ENCODE peak calls at places on chromosomes 3 and 15, in five cellular contexts. One of them, this sample, is unnamed.

GRCh38 chr3:150744041-150745026 is 18.6 kb downstream of the SIAH2 start:
- DNase-seq in HepG2: no peak
- DNase-seq in GM12878: no peak
- DNase-seq in K562: no peak
- DNase-seq in H1: no peak
- DNase-seq in this sample: no peak

GRCh38 chr3:197309528-197310361 is 11.3 kb upstream of the DLG1 start:
- DNase-seq in HepG2: no peak
- DNase-seq in GM12878: no peak
- DNase-seq in K562: no peak
- DNase-seq in H1: no peak
- DNase-seq in this sample: no peak

GRCh38 chr15:29140475-29141172 is 129.0 kb downstream of the NSMCE3 start:
- DNase-seq in HepG2: no peak
- DNase-seq in GM12878: no peak
- DNase-seq in K562: no peak
- DNase-seq in H1: no peak
- DNase-seq in this sample: no peak

GRCh38 chr3:40576431-40576830 is 51.7 kb downstream of the ZNF621 start:
- DNase-seq in HepG2: no peak
- DNase-seq in GM12878: no peak
- DNase-seq in K562: no peak
- DNase-seq in H1: no peak
- DNase-seq in this sample: no peak

GRCh38 chr3:73419179-73419803 is 205.4 kb downstream of the PDZRN3 start:
- DNase-seq in HepG2: no peak
- DNase-seq in GM12878: no peak
- DNase-seq in K562: no peak
- DNase-seq in H1: no peak
- DNase-seq in this sample: no peak

GRCh38 chr3:25566358-25566920 is 98.3 kb downstream of the TOP2B start:
- DNase-seq in HepG2: no peak
- DNase-seq in GM12878: no peak
- DNase-seq in K562: no peak
- DNase-seq in H1: no peak
- DNase-seq in this sample: no peak

GRCh38 chr15:93018574-93018973 is 70.4 kb downstream of the RGMA start:
- DNase-seq in HepG2: no peak
- DNase-seq in GM12878: no peak
- DNase-seq in K562: no peak
- DNase-seq in H1: no peak
- DNase-seq in this sample: no peak

GRCh38 chr15:52440414-52440813 is 88.3 kb downstream of the MYO5A start:
- DNase-seq in HepG2: peak
- DNase-seq in GM12878: no peak
- DNase-seq in K562: no peak
- DNase-seq in H1: no peak
- DNase-seq in this sample: no peak

GRCh38 chr3:123066599-123066895 is 278 bp upstream of the PDIA5 start:
- DNase-seq in HepG2: no peak
- DNase-seq in GM12878: no peak
- DNase-seq in K562: no peak
- DNase-seq in H1: no peak
- DNase-seq in this sample: no peak

GRCh38 chr3:111706527-111706926 is 111.4 kb upstream of the ZBED2 start:
- DNase-seq in HepG2: no peak
- DNase-seq in GM12878: no peak
- DNase-seq in K562: no peak
- DNase-seq in H1: no peak
- DNase-seq in this sample: no peak

GRCh38 chr15:63331456-63331855 is 50.2 kb downstream of the CA12 start:
- DNase-seq in HepG2: no peak
- DNase-seq in GM12878: no peak
- DNase-seq in K562: peak
- DNase-seq in H1: no peak
- DNase-seq in this sample: no peak

GRCh38 chr3:122351612-122352011 is 26.6 kb downstream of the CSTA start:
- DNase-seq in HepG2: no peak
- DNase-seq in GM12878: no peak
- DNase-seq in K562: no peak
- DNase-seq in H1: no peak
- DNase-seq in this sample: no peak

GRCh38 chr3:49717539-49718418 is 1.7 kb downstream of the AMIGO3 start:
- DNase-seq in HepG2: no peak
- DNase-seq in GM12878: no peak
- DNase-seq in K562: no peak
- DNase-seq in H1: no peak
- DNase-seq in this sample: no peak

GRCh38 chr3:29705906-29706507 is 425.1 kb downstream of the RBMS3 start:
- DNase-seq in HepG2: no peak
- DNase-seq in GM12878: no peak
- DNase-seq in K562: no peak
- DNase-seq in H1: no peak
- DNase-seq in this sample: no peak

GRCh38 chr15:29322407-29322806 is 52.8 kb upstream of the NSMCE3 start:
- DNase-seq in HepG2: no peak
- DNase-seq in GM12878: no peak
- DNase-seq in K562: no peak
- DNase-seq in H1: no peak
- DNase-seq in this sample: no peak

GRCh38 chr15:68620721-68621528 is 42.1 kb downstream of the CORO2B start:
- DNase-seq in HepG2: no peak
- DNase-seq in GM12878: no peak
- DNase-seq in K562: no peak
- DNase-seq in H1: no peak
- DNase-seq in this sample: no peak
- TF ChIP-seq POLR2A in HepG2: no peak
- TF ChIP-seq POLR2A in GM12878: no peak
- TF ChIP-seq POLR2A in K562: no peak
- TF ChIP-seq POLR2A in H1: no peak
- TF ChIP-seq POLR2A in this sample: no peak

GRCh38 chr3:156483961-156484787 is 70.7 kb downstream of the SSR3 start:
- DNase-seq in HepG2: no peak
- DNase-seq in GM12878: peak
- DNase-seq in K562: peak
- DNase-seq in H1: no peak
- DNase-seq in this sample: no peak
- TF ChIP-seq POLR2AphosphoS5 in HepG2: no peak
- TF ChIP-seq POLR2AphosphoS5 in GM12878: no peak
- TF ChIP-seq POLR2AphosphoS5 in K562: no peak
- TF ChIP-seq POLR2AphosphoS5 in H1: no peak
- TF ChIP-seq POLR2AphosphoS5 in this sample: no peak

GRCh38 chr3:120145498-120146285 is 51.4 kb upstream of the GSK3B start:
- DNase-seq in HepG2: no peak
- DNase-seq in GM12878: no peak
- DNase-seq in K562: no peak
- DNase-seq in H1: no peak
- DNase-seq in this sample: no peak
- TF ChIP-seq TAF1 in HepG2: no peak
- TF ChIP-seq TAF1 in GM12878: no peak
- TF ChIP-seq TAF1 in K562: no peak
- TF ChIP-seq TAF1 in H1: no peak
- TF ChIP-seq TAF1 in this sample: no peak

DNA sequence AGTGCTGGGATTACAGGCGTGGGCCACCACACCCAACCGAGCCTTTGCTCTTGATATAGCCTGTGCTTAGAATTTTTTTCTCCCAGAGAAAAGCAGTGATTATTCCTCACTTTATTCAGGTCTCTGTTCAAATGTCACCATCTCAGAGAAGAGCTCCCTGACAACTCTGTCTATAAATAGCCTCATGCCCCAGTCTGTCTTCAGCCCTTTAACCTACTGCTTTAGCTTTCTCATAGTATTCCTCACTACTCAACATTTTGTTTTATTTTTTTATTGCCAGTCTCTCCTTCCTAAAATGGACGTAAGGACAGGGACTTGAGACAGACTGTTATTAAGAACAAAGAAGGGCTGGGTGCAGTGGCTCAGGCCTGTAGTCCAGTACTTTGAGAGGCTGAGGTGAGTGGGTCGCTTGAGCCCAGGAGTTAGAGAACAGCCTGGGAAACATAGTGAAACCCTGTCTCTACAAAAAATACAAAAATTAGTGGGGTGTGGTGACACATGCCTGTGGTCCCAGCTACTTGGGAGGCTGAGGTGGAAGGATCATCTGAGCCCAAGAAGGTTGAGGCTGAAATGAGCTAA is 78.7 kb upstream of the TTBK2 start:
- DNase-seq in HepG2: no peak
- DNase-seq in GM12878: no peak
- DNase-seq in K562: no peak
- DNase-seq in H1: no peak
- DNase-seq in this sample: no peak
- TF ChIP-seq POLR2A in HepG2: no peak
- TF ChIP-seq POLR2A in GM12878: no peak
- TF ChIP-seq POLR2A in K562: no peak
- TF ChIP-seq POLR2A in H1: no peak
- TF ChIP-seq POLR2A in this sample: no peak

This sample was measured in GM12892.